ENCODE peak calls at places on chromosomes 6 and 20, in seven cellular contexts. M is OCI-LY7, D is GM06990, B is PC-9, L is RWPE1, Y is fibroblast of mammary gland, Z is HFF-Myc. W is an unnamed sample.
A peak's percentile ranks its signal among the peaks of the same experiment; 100 is the strongest.

GRCh38 chr6:47334334-47334733 is 24.6 kb upstream of the TNFRSF21 start:
- DNase-seq in B (no peak), Y (peak; percentile 11), L (no peak), M (no peak), D (no peak), Z (no peak), W (no peak)

GRCh38 chr6:25346064-25346463 is 66.9 kb downstream of the CARMIL1 start:
- DNase-seq in Y (no peak), M (no peak), B (no peak), Z (no peak), L (no peak), D (no peak), W (no peak)

GRCh38 chr6:148521158-148521557 is 178.5 kb downstream of the SASH1 start:
- DNase-seq in Z (no peak), B (no peak), L (no peak), D (no peak), M (peak; percentile 18), Y (peak; percentile 54), W (no peak)

GRCh38 chr20:49575551-49576060 is 7.7 kb upstream of the PTGIS start:
- DNase-seq in B (no peak), Z (no peak), Y (peak; percentile 53), L (no peak), M (no peak), D (no peak), W (no peak)

GRCh38 chr6:47230579-47230978 is 79.1 kb downstream of the TNFRSF21 start:
- DNase-seq in Y (no peak), M (no peak), Z (no peak), D (no peak), L (no peak), B (no peak), W (no peak)

GRCh38 chr6:53679446-53679933 is 13.9 kb upstream of the KLHL31 start:
- DNase-seq in B (peak; percentile 5), Y (peak; percentile 66), D (no peak), M (peak; percentile 20), L (peak; percentile 69), Z (peak; percentile 19), W (peak; percentile 58)

GRCh38 chr6:87756858-87757257 is 54.8 kb upstream of the AKIRIN2 start:
- DNase-seq in Y (peak; percentile 92), M (peak; percentile 94), L (peak; percentile 18), Z (peak; percentile 50), B (no peak), D (peak; percentile 89), W (peak; percentile 73)

GRCh38 chr20:2238601-2239000 is 57.2 kb upstream of the TGM3 start:
- DNase-seq in Z (no peak), Y (no peak), B (no peak), L (no peak), D (no peak), M (no peak), W (no peak)

GRCh38 chr6:117907600-117908245 is 659 bp downstream of the SLC35F1 start:
- DNase-seq in B (no peak), Z (no peak), D (peak; percentile 6), M (no peak), Y (no peak), L (no peak), W (no peak)

GRCh38 chr6:142941018-142941417 is 4.0 kb downstream of the HIVEP2 start:
- DNase-seq in M (no peak), B (no peak), L (no peak), Y (no peak), Z (no peak), D (no peak), W (no peak)

GRCh38 chr20:9025643-9026042 is 43.2 kb upstream of the PLCB4 start:
- DNase-seq in M (no peak), D (no peak), L (peak; percentile 31), Z (no peak), Y (peak; percentile 87), B (no peak), W (peak; percentile 49)

GRCh38 chr6:42787018-42787611 is 5.3 kb downstream of the BICRAL start:
- DNase-seq in D (no peak), L (no peak), B (no peak), M (no peak), Z (no peak), Y (no peak), W (no peak)

GRCh38 chr20:37209661-37210314 is 30.4 kb upstream of the MROH8 start:
- DNase-seq in L (peak; percentile 76), M (no peak), Z (no peak), Y (peak; percentile 16), D (no peak), B (no peak), W (peak; percentile 56)

GRCh38 chr6:151877458-151877857 is 70.0 kb downstream of the ESR1 start:
- DNase-seq in Y (no peak), Z (no peak), L (no peak), B (no peak), M (no peak), D (no peak), W (no peak)

GRCh38 chr20:55086421-55086820 is 611.0 kb downstream of the DOK5 start:
- DNase-seq in L (no peak), M (no peak), D (no peak), B (no peak), Y (no peak), Z (no peak), W (no peak)

GRCh38 chr20:24160563-24161355 is 172.2 kb upstream of the GGTLC1 start:
- DNase-seq in L (peak; percentile 41), Z (no peak), D (no peak), B (peak; percentile 36), Y (peak; percentile 61), M (peak; percentile 10), W (peak; percentile 3)

GRCh38 chr6:125154184-125155135 is 887 bp downstream of the TPD52L1 start:
- DNase-seq in B (peak; percentile 73), D (peak; percentile 9), L (peak; percentile 76), Y (peak; percentile 25), M (peak; percentile 4), Z (no peak), W (peak; percentile 54)
- TF ChIP-seq CTCF in B (peak; percentile 77), D (no peak), L (peak; percentile 48), Y (peak; percentile 40), M (peak; percentile 59), Z (peak; percentile 15), W (peak; percentile 40)

GRCh38 chr6:33123732-33124524 is 48.1 kb downstream of the HLA-DPB1 start:
- DNase-seq in B (peak; percentile 8), Z (peak; percentile 14), L (peak; percentile 36), D (no peak), Y (peak; percentile 60), M (peak; percentile 67), W (peak; percentile 70)
- TF ChIP-seq CTCF in B (peak; percentile 75), Z (peak; percentile 51), L (peak; percentile 73), D (peak; percentile 28), Y (peak; percentile 55), M (peak; percentile 88), W (peak; percentile 41)

DNA sequence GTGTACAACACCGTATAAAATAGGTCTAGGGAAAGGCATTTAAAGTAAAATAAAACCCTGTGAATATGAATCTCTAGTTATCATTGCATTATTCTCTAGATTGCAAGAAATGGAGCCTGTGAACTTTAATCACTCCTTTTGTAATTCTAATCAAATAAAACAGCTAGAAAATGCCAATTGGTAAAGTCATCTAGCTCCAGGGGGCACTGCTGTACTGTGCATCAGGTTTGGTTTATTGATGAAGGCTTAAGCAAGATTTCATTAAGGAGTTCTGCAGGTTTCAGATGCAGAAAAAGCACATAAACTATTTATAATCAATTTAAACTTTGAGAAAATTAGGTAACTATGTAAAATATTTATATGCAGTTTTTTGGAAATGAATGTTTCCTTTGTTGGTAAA is 645.0 kb downstream of the PHF3 start:
- DNase-seq in Z (no peak), M (no peak), D (no peak), B (no peak), L (peak; percentile 8), Y (peak; percentile 55), W (peak; percentile 65)
- TF ChIP-seq CTCF in Z (no peak), M (peak; percentile 53), D (peak; percentile 49), B (peak; percentile 51), L (peak; percentile 28), Y (peak; percentile 55), W (peak; percentile 47)

GRCh38 chr20:15842872-15843271 is 730.4 kb downstream of the KIF16B start:
- DNase-seq in B (no peak), Y (no peak), D (no peak), Z (no peak), L (no peak), M (peak; percentile 52), W (no peak)
- TF ChIP-seq CTCF in B (no peak), Y (no peak), D (peak; percentile 44), Z (no peak), L (no peak), M (peak; percentile 76), W (no peak)

GRCh38 chr6:169121013-169121412 is 132.6 kb downstream of the THBS2 start:
- DNase-seq in Z (no peak), L (no peak), D (no peak), M (no peak), Y (no peak), B (no peak), W (no peak)
- TF ChIP-seq CTCF in Z (peak; percentile 21), L (no peak), D (no peak), M (peak; percentile 53), Y (peak; percentile 28), B (no peak), W (no peak)

GRCh38 chr6:5746392-5747140 is 260.2 kb downstream of the NRN1 start:
- DNase-seq in B (no peak), M (no peak), D (no peak), Y (no peak), Z (peak; percentile 49), L (no peak), W (no peak)
- TF ChIP-seq CTCF in B (no peak), M (peak; percentile 59), D (peak; percentile 39), Y (no peak), Z (peak; percentile 54), L (no peak), W (no peak)

GRCh38 chr20:50794846-50795634 is at the start of gene BCAS4:
- DNase-seq in D (peak; percentile 95), Z (no peak), M (peak; percentile 93), B (peak; percentile 91), Y (peak; percentile 70), L (peak; percentile 96), W (peak; percentile 67)
- TF ChIP-seq CTCF in D (peak; percentile 50), Z (peak; percentile 57), M (peak; percentile 21), B (peak; percentile 61), Y (peak; percentile 39), L (peak; percentile 100), W (peak; percentile 86)

GRCh38 chr20:61185841-61186601 is 66.0 kb upstream of the CDH4 start:
- DNase-seq in D (no peak), B (no peak), L (peak; percentile 90), Y (peak; percentile 98), M (no peak), Z (peak; percentile 87), W (peak; percentile 82)
- TF ChIP-seq CTCF in D (no peak), B (no peak), L (no peak), Y (peak; percentile 20), M (no peak), Z (no peak), W (no peak)

GRCh38 chr20:23023621-23024187 is 11.4 kb upstream of the SSTR4 start:
- DNase-seq in B (no peak), M (no peak), L (no peak), Z (no peak), D (no peak), Y (no peak), W (no peak)
- TF ChIP-seq CTCF in B (no peak), M (no peak), L (no peak), Z (no peak), D (peak; percentile 22), Y (no peak), W (no peak)